ENCODE peak calls at places on chromosomes 1 and 21, in ten cellular contexts. One of them, this sample, is unnamed. For H3K36me3, the result is how much of the 10 kb centered on the place peaks cover.

GRCh38 chr1:82597620-82598019 is 796.9 kb downstream of the ADGRL2 start:
- DNase-seq in prostate gland: no peak
- DNase-seq in uterus: no peak
- DNase-seq in sigmoid colon: no peak
- DNase-seq in heart left ventricle: no peak
- DNase-seq in adrenal gland: no peak
- DNase-seq in K562: no peak
- DNase-seq in IMR-90: no peak
- DNase-seq in Peyer's patch: no peak
- DNase-seq in HCT116: no peak
- DNase-seq in this sample: no peak

GRCh38 chr1:52707927-52708655 is 9.9 kb upstream of the COA7 start:
- DNase-seq in prostate gland: no peak
- DNase-seq in IMR-90: peak
- DNase-seq in HCT116: no peak
- DNase-seq in uterus: no peak
- DNase-seq in K562: no peak
- DNase-seq in sigmoid colon: no peak
- DNase-seq in Peyer's patch: no peak
- DNase-seq in heart left ventricle: no peak
- DNase-seq in adrenal gland: no peak
- DNase-seq in this sample: no peak

GRCh38 chr1:110480356-110481096 is 29.6 kb downstream of the PROK1 start:
- DNase-seq in adrenal gland: no peak
- DNase-seq in heart left ventricle: no peak
- DNase-seq in K562: no peak
- DNase-seq in IMR-90: no peak
- DNase-seq in uterus: no peak
- DNase-seq in prostate gland: no peak
- DNase-seq in HCT116: no peak
- DNase-seq in Peyer's patch: no peak
- DNase-seq in sigmoid colon: no peak
- DNase-seq in this sample: no peak

GRCh38 chr1:14439015-14439414 is 159.5 kb upstream of the KAZN start:
- DNase-seq in uterus: no peak
- DNase-seq in prostate gland: no peak
- DNase-seq in sigmoid colon: no peak
- DNase-seq in heart left ventricle: no peak
- DNase-seq in adrenal gland: no peak
- DNase-seq in HCT116: no peak
- DNase-seq in IMR-90: peak
- DNase-seq in Peyer's patch: no peak
- DNase-seq in K562: no peak
- DNase-seq in this sample: no peak

GRCh38 chr1:162138107-162138506 is 68.6 kb downstream of the NOS1AP start:
- DNase-seq in HCT116: no peak
- DNase-seq in sigmoid colon: no peak
- DNase-seq in uterus: no peak
- DNase-seq in K562: no peak
- DNase-seq in heart left ventricle: no peak
- DNase-seq in Peyer's patch: no peak
- DNase-seq in prostate gland: no peak
- DNase-seq in IMR-90: no peak
- DNase-seq in adrenal gland: no peak
- DNase-seq in this sample: no peak

GRCh38 chr1:117686907-117687306 is 81.1 kb downstream of the TENT5C start:
- DNase-seq in Peyer's patch: no peak
- DNase-seq in HCT116: no peak
- DNase-seq in adrenal gland: peak
- DNase-seq in IMR-90: peak
- DNase-seq in prostate gland: no peak
- DNase-seq in heart left ventricle: no peak
- DNase-seq in sigmoid colon: no peak
- DNase-seq in uterus: no peak
- DNase-seq in K562: no peak
- DNase-seq in this sample: peak

GRCh38 chr1:239061770-239062169 is 324.6 kb upstream of the CHRM3 start:
- DNase-seq in Peyer's patch: no peak
- DNase-seq in IMR-90: no peak
- DNase-seq in sigmoid colon: no peak
- DNase-seq in K562: no peak
- DNase-seq in HCT116: no peak
- DNase-seq in adrenal gland: no peak
- DNase-seq in prostate gland: no peak
- DNase-seq in heart left ventricle: no peak
- DNase-seq in uterus: no peak
- DNase-seq in this sample: no peak

GRCh38 chr1:208668991-208669390 is 424.8 kb upstream of the PLXNA2 start:
- DNase-seq in adrenal gland: no peak
- DNase-seq in prostate gland: no peak
- DNase-seq in IMR-90: no peak
- DNase-seq in K562: no peak
- DNase-seq in HCT116: no peak
- DNase-seq in heart left ventricle: no peak
- DNase-seq in sigmoid colon: no peak
- DNase-seq in uterus: no peak
- DNase-seq in Peyer's patch: no peak
- DNase-seq in this sample: no peak

GRCh38 chr1:44985747-44986359 is 542 bp downstream of the EIF2B3 start:
- DNase-seq in heart left ventricle: no peak
- DNase-seq in HCT116: no peak
- DNase-seq in Peyer's patch: no peak
- DNase-seq in adrenal gland: peak
- DNase-seq in sigmoid colon: no peak
- DNase-seq in uterus: no peak
- DNase-seq in prostate gland: no peak
- DNase-seq in K562: peak
- DNase-seq in IMR-90: peak
- DNase-seq in this sample: peak

GRCh38 chr1:67987046-67987799 is 63.2 kb downstream of the DIRAS3 start:
- DNase-seq in sigmoid colon: no peak
- DNase-seq in HCT116: no peak
- DNase-seq in Peyer's patch: no peak
- DNase-seq in prostate gland: no peak
- DNase-seq in heart left ventricle: no peak
- DNase-seq in IMR-90: peak
- DNase-seq in adrenal gland: no peak
- DNase-seq in uterus: no peak
- DNase-seq in K562: no peak
- DNase-seq in this sample: no peak

GRCh38 chr1:233114860-233115259 is 164.4 kb downstream of the NTPCR start:
- DNase-seq in Peyer's patch: no peak
- DNase-seq in uterus: no peak
- DNase-seq in heart left ventricle: no peak
- DNase-seq in prostate gland: no peak
- DNase-seq in HCT116: no peak
- DNase-seq in IMR-90: no peak
- DNase-seq in sigmoid colon: no peak
- DNase-seq in adrenal gland: no peak
- DNase-seq in K562: no peak
- DNase-seq in this sample: peak

GRCh38 chr1:193406901-193407300 is 220.5 kb upstream of the B3GALT2 start:
- DNase-seq in prostate gland: no peak
- DNase-seq in HCT116: peak
- DNase-seq in IMR-90: peak
- DNase-seq in Peyer's patch: peak
- DNase-seq in sigmoid colon: no peak
- DNase-seq in uterus: no peak
- DNase-seq in heart left ventricle: no peak
- DNase-seq in K562: peak
- DNase-seq in adrenal gland: no peak
- DNase-seq in this sample: peak

GRCh38 chr1:185593271-185593670 is 140.9 kb upstream of the HMCN1 start:
- DNase-seq in uterus: no peak
- DNase-seq in prostate gland: no peak
- DNase-seq in K562: no peak
- DNase-seq in IMR-90: no peak
- DNase-seq in sigmoid colon: no peak
- DNase-seq in heart left ventricle: no peak
- DNase-seq in Peyer's patch: no peak
- DNase-seq in adrenal gland: no peak
- DNase-seq in HCT116: no peak
- DNase-seq in this sample: no peak

GRCh38 chr1:30562559-30562958 is 160.8 kb downstream of the MATN1 start:
- DNase-seq in prostate gland: no peak
- DNase-seq in adrenal gland: no peak
- DNase-seq in uterus: no peak
- DNase-seq in sigmoid colon: no peak
- DNase-seq in Peyer's patch: no peak
- DNase-seq in K562: no peak
- DNase-seq in heart left ventricle: no peak
- DNase-seq in HCT116: no peak
- DNase-seq in IMR-90: no peak
- DNase-seq in this sample: no peak
- H3K36me3 ChIP-seq in prostate gland: under half
- H3K36me3 ChIP-seq in adrenal gland: under half
- H3K36me3 ChIP-seq in uterus: under half
- H3K36me3 ChIP-seq in sigmoid colon: under half
- H3K36me3 ChIP-seq in Peyer's patch: under half
- H3K36me3 ChIP-seq in K562: under half
- H3K36me3 ChIP-seq in heart left ventricle: under half
- H3K36me3 ChIP-seq in HCT116: under half
- H3K36me3 ChIP-seq in IMR-90: under half
- H3K36me3 ChIP-seq in this sample: under half

GRCh38 chr1:27365372-27366112 is 1.2 kb downstream of the MAP3K6 start:
- DNase-seq in HCT116: peak
- DNase-seq in Peyer's patch: peak
- DNase-seq in K562: peak
- DNase-seq in heart left ventricle: peak
- DNase-seq in IMR-90: peak
- DNase-seq in uterus: peak
- DNase-seq in sigmoid colon: peak
- DNase-seq in prostate gland: peak
- DNase-seq in adrenal gland: peak
- DNase-seq in this sample: peak
- TF ChIP-seq POLR2A in HCT116: peak
- TF ChIP-seq POLR2A in Peyer's patch: peak
- TF ChIP-seq POLR2A in K562: peak
- TF ChIP-seq POLR2A in heart left ventricle: peak
- TF ChIP-seq POLR2A in IMR-90: no peak
- TF ChIP-seq POLR2A in uterus: peak
- TF ChIP-seq POLR2A in sigmoid colon: peak
- TF ChIP-seq POLR2A in prostate gland: peak
- TF ChIP-seq POLR2A in adrenal gland: no peak
- TF ChIP-seq POLR2A in this sample: peak

DNA sequence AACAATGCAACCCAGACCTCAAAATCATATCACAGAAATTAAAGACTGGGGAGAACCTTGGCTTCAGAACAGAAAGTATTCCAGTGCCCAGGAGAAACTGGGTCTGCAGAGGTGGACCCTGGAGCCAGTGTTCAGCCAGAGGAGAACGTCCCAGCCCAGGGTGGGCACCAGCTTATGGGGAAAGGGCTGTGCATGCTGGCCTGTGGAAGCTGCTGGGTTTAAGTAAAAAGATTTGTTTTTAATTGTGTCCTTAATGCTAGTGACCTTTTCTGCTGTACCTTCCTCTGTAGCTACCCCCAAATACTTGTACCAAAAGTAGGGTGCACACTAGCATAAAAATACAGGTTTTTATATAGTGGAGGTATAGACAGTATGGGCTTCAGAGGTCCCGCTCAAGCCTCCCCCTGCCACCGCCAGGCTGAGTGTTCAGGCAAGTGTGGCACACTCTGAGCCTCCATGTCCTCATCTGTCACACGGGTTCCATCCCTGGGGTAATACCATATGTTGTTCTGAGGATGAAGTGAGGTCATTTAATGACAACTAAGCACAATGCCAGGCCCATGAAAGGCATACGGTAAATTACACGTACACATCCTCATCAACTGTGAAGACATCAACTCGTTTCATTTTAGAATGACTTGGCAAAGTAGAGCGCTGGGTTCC is 47.0 kb downstream of the SLC37A1 start:
- DNase-seq in HCT116: no peak
- DNase-seq in heart left ventricle: no peak
- DNase-seq in K562: no peak
- DNase-seq in sigmoid colon: peak
- DNase-seq in prostate gland: no peak
- DNase-seq in IMR-90: no peak
- DNase-seq in Peyer's patch: peak
- DNase-seq in uterus: no peak
- DNase-seq in adrenal gland: no peak
- DNase-seq in this sample: no peak
- H3K36me3 ChIP-seq in HCT116: under half
- H3K36me3 ChIP-seq in heart left ventricle: under half
- H3K36me3 ChIP-seq in K562: under half
- H3K36me3 ChIP-seq in sigmoid colon: under half
- H3K36me3 ChIP-seq in prostate gland: under half
- H3K36me3 ChIP-seq in IMR-90: under half
- H3K36me3 ChIP-seq in Peyer's patch: half or more
- H3K36me3 ChIP-seq in uterus: under half
- H3K36me3 ChIP-seq in adrenal gland: under half
- H3K36me3 ChIP-seq in this sample: under half

DNA sequence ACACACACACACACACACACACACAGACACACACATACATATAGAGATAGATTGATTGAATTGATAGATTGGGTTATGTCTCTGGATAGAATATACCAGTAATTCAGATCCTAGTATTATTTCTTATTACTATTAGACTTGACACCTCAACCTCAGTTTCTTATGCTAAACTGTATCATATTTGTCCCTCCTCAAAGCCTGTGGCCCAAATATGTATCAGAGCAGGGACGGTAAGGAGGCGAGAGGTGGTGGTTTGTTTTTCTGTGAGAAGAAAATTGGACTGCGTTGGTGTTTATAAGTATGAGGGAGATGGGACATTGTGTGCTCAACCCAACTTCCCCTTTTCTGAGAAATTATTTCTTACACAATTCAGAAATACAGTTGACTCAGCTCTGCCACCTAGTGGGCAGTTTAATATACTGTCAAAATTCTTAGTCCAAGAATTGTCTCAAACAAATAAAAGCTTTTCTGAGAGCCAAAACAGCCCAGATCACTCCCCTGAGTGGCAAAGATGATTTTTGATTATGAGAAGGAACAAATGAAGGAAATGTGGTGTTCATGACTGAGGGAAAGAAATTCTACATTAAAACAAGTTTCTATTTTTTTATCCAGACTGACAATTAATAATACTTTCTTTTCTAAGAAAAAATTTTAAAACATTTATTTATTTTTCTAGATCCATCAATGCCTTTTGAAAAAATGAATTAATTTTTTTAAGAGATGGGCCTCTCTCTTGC is 10.8 kb upstream of the TXNIP start:
- DNase-seq in IMR-90: peak
- DNase-seq in uterus: peak
- DNase-seq in adrenal gland: peak
- DNase-seq in heart left ventricle: peak
- DNase-seq in K562: peak
- DNase-seq in HCT116: peak
- DNase-seq in prostate gland: peak
- DNase-seq in sigmoid colon: peak
- DNase-seq in Peyer's patch: peak
- DNase-seq in this sample: peak
- TF ChIP-seq POLR2A in IMR-90: no peak
- TF ChIP-seq POLR2A in uterus: peak
- TF ChIP-seq POLR2A in adrenal gland: peak
- TF ChIP-seq POLR2A in heart left ventricle: peak
- TF ChIP-seq POLR2A in K562: peak
- TF ChIP-seq POLR2A in HCT116: no peak
- TF ChIP-seq POLR2A in prostate gland: peak
- TF ChIP-seq POLR2A in sigmoid colon: peak
- TF ChIP-seq POLR2A in Peyer's patch: peak
- TF ChIP-seq POLR2A in this sample: no peak

This sample was measured in endothelial cell of umbilical vein.